ENCODE peak calls at places on chromosomes 2 and 18, in four cellular contexts. S is endodermal cell, H is RWPE1, U is GM10248. F is an unnamed sample.

GRCh38 chr2:192534076-192534475 is 339.3 kb upstream of the TMEFF2 start:
- DNase-seq in S (no peak), H (no peak), U (no peak), F (no peak)

GRCh38 chr2:171595896-171596295 is 73.6 kb downstream of the CYBRD1 start:
- DNase-seq in S (no peak), H (peak; percentile 66), U (no peak), F (no peak)

GRCh38 chr18:57051586-57052044 is 95.3 kb upstream of the BOD1L2 start:
- DNase-seq in S (no peak), H (no peak), U (peak; percentile 39), F (no peak)

GRCh38 chr2:20676353-20677215 is 9.6 kb downstream of the GDF7 start:
- DNase-seq in S (peak; percentile 61), H (no peak), U (no peak), F (no peak)

GRCh38 chr2:238158807-238159539 is at the start of gene ERFE:
- DNase-seq in S (peak; percentile 89), H (peak; percentile 69), U (peak; percentile 75), F (no peak)

GRCh38 chr2:121297217-121297830 is 12.3 kb upstream of the TFCP2L1 start:
- DNase-seq in S (peak; percentile 82), H (peak; percentile 36), U (no peak), F (peak; percentile 18)

GRCh38 chr18:71028285-71028762 is 739.5 kb downstream of the SOCS6 start:
- DNase-seq in S (peak; percentile 54), H (no peak), U (no peak), F (no peak)

GRCh38 chr2:120863173-120863545 is 127.5 kb downstream of the GLI2 start:
- DNase-seq in S (no peak), H (no peak), U (no peak), F (no peak)

GRCh38 chr2:112615051-112615450 is 30.6 kb downstream of the CHCHD5 start:
- DNase-seq in S (no peak), H (no peak), U (no peak), F (no peak)

GRCh38 chr2:239302808-239303557 is 97.8 kb downstream of the HDAC4 start:
- DNase-seq in S (peak; percentile 36), H (no peak), U (peak; percentile 56), F (no peak)

GRCh38 chr18:5295981-5296705 is 617 bp upstream of the ZBTB14 start:
- DNase-seq in S (peak; percentile 97), H (peak; percentile 92), U (peak; percentile 94), F (peak; percentile 93)

GRCh38 chr2:230757476-230757875 is 44.8 kb downstream of the CAB39 start:
- DNase-seq in S (no peak), H (no peak), U (no peak), F (peak; percentile 96)

GRCh38 chr2:233974530-233975071 is 57.4 kb downstream of the TRPM8 start:
- DNase-seq in S (no peak), H (peak; percentile 80), U (no peak), F (peak; percentile 93)

GRCh38 chr2:28401948-28402550 is 9.4 kb downstream of the FOSL2 start:
- DNase-seq in S (no peak), H (no peak), U (no peak), F (no peak)

GRCh38 chr2:148582679-148583511 is 61.7 kb upstream of the EPC2 start:
- DNase-seq in S (peak; percentile 23), H (peak; percentile 57), U (no peak), F (no peak)

GRCh38 chr18:79720359-79720733 is 40.7 kb downstream of the CTDP1 start:
- DNase-seq in S (no peak), H (no peak), U (no peak), F (no peak)

GRCh38 chr2:226514895-226515294 is 284.7 kb downstream of the IRS1 start:
- DNase-seq in S (no peak), H (peak; percentile 66), U (no peak), F (no peak)

GRCh38 chr2:85330839-85331636 is 3.2 kb upstream of the TGOLN2 start:
- DNase-seq in S (no peak), H (no peak), U (no peak), F (no peak)

GRCh38 chr2:215884741-215885140 is 128.6 kb downstream of the MREG start:
- DNase-seq in S (no peak), H (no peak), U (no peak), F (no peak)

GRCh38 chr2:42942214-42942989 is 150.0 kb upstream of the HAAO start:
- DNase-seq in S (peak; percentile 31), H (no peak), U (no peak), F (no peak)

GRCh38 chr2:160205511-160205910 is 5.4 kb upstream of the ITGB6 start:
- DNase-seq in S (no peak), H (peak; percentile 97), U (no peak), F (peak; percentile 71)

GRCh38 chr2:147530033-147530432 is 314.8 kb upstream of the ACVR2A start:
- DNase-seq in S (no peak), H (no peak), U (no peak), F (no peak)

GRCh38 chr2:149259136-149259535 is 71.3 kb upstream of the LYPD6 start:
- DNase-seq in S (no peak), H (no peak), U (no peak), F (no peak)

GRCh38 chr18:68839701-68840100 is 41.8 kb downstream of the CCDC102B start:
- DNase-seq in S (no peak), H (no peak), U (no peak), F (no peak)

GRCh38 chr2:175001546-175001945 is 3.6 kb downstream of the CHN1 start:
- DNase-seq in S (no peak), H (no peak), U (no peak), F (no peak)

GRCh38 chr2:218291318-218291933 is 877 bp downstream of the TMBIM1 start:
- DNase-seq in S (no peak), H (no peak), U (no peak), F (peak; percentile 33)

GRCh38 chr2:11129598-11130449 is 25.4 kb upstream of the SLC66A3 start:
- DNase-seq in S (peak; percentile 97), H (peak; percentile 57), U (peak; percentile 76), F (no peak)

GRCh38 chr2:8534729-8535397 is 147.0 kb upstream of the ID2 start:
- DNase-seq in S (no peak), H (peak; percentile 5), U (no peak), F (no peak)

GRCh38 chr18:48627216-48627615 is 88.4 kb downstream of the CTIF start:
- DNase-seq in S (no peak), H (no peak), U (no peak), F (peak; percentile 67)